ENCODE peak calls at places on chromosome 21, in six cellular contexts. X is GM23338; Z is A673; M is progenitor cell of endocrine pancreas; L is CD8-positive, alpha-beta memory T cell; V is NCI-H774. H is an unnamed sample.
A peak's percentile ranks its signal among the peaks of the same experiment; 100 is the strongest.

GRCh38 chr21:42616366-42617340 is 36.8 kb upstream of the PDE9A start:
- DNase-seq in Z (no peak), M (no peak), V (no peak), X (no peak), L (no peak), H (no peak)

GRCh38 chr21:29523646-29524045 is 224.9 kb downstream of the BACH1 start:
- DNase-seq in Z (no peak), V (no peak), M (no peak), X (no peak), L (no peak), H (no peak)

GRCh38 chr21:34865922-34866271 is 183.2 kb downstream of the RUNX1 start:
- DNase-seq in L (no peak), Z (no peak), X (peak; percentile 93), V (no peak), M (no peak), H (no peak)

GRCh38 chr21:33836408-33836807 is 79.2 kb downstream of the ATP5PO start:
- DNase-seq in L (no peak), X (no peak), Z (no peak), V (no peak), M (no peak), H (no peak)

GRCh38 chr21:42865361-42866160 is 13.8 kb downstream of the WDR4 start:
- DNase-seq in V (no peak), Z (peak; percentile 28), M (no peak), X (no peak), L (no peak), H (no peak)

GRCh38 chr21:17738171-17738953 is 80.8 kb downstream of the C21orf91 start:
- DNase-seq in Z (no peak), V (no peak), X (peak; percentile 51), M (no peak), L (no peak), H (no peak)

GRCh38 chr21:37748351-37748750 is 167.9 kb downstream of the KCNJ6 start:
- DNase-seq in X (no peak), Z (no peak), L (no peak), V (no peak), M (no peak), H (no peak)

GRCh38 chr21:10418649-10419048 is 102.7 kb upstream of the TPTE start:
- DNase-seq in M (no peak), X (no peak), V (no peak), Z (no peak), L (no peak), H (no peak)

GRCh38 chr21:23853796-23854379 is 1753.4 kb downstream of the MRPL39 start:
- DNase-seq in L (no peak), Z (peak; percentile 2), V (no peak), M (no peak), X (peak; percentile 45), H (no peak)

GRCh38 chr21:23601549-23601948 is 2005.7 kb downstream of the MRPL39 start:
- DNase-seq in V (no peak), Z (peak; percentile 1), L (no peak), X (no peak), M (no peak), H (no peak)

GRCh38 chr21:40706806-40707205 is 140.2 kb downstream of the DSCAM start:
- DNase-seq in X (no peak), L (no peak), V (no peak), Z (no peak), M (no peak), H (no peak)

GRCh38 chr21:33403128-33403785 is at the start of gene IFNGR2:
- DNase-seq in X (peak; percentile 58), Z (peak; percentile 46), V (no peak), L (peak; percentile 35), M (peak; percentile 25), H (no peak)

GRCh38 chr21:45378258-45378966 is 26.6 kb upstream of the COL18A1 start:
- DNase-seq in V (no peak), X (peak; percentile 80), L (no peak), Z (peak; percentile 5), M (no peak), H (no peak)

GRCh38 chr21:45982256-45982757 is 737 bp downstream of the COL6A1 start:
- DNase-seq in M (no peak), L (no peak), Z (no peak), V (no peak), X (no peak), H (no peak)

GRCh38 chr21:30044447-30045064 is 104.8 kb upstream of the GRIK1 start:
- DNase-seq in M (peak; percentile 10), V (peak; percentile 21), Z (peak; percentile 45), L (no peak), X (peak; percentile 60), H (no peak)

GRCh38 chr21:44028287-44028659 is 16.2 kb downstream of the TRAPPC10 start:
- DNase-seq in V (no peak), M (no peak), L (no peak), X (no peak), Z (no peak), H (no peak)

GRCh38 chr21:44967082-44968047 is 27.5 kb downstream of the SLX9 start:
- DNase-seq in M (no peak), L (no peak), X (no peak), V (no peak), Z (no peak), H (no peak)

GRCh38 chr21:15051652-15052554 is 12.9 kb downstream of the NRIP1 start:
- DNase-seq in M (no peak), X (no peak), V (peak; percentile 14), Z (peak; percentile 63), L (no peak), H (no peak)

H was measured in KG1.